ENCODE peak calls at places on chromosomes 2 and 18, in seven cellular contexts. H is brain microvascular endothelial cell, D is foreskin keratinocyte, X is endothelial cell, L is fibroblast of lung, T is GM20000, R is uterus. O is an unnamed sample.

GRCh38 chr2:240998706-240999000 is 235 bp downstream of the SNED1 start:
- DNase-seq in H (no peak), D (no peak), X (no peak), L (no peak), T (no peak), R (no peak), O (no peak)

GRCh38 chr18:49123431-49123830 is 172.7 kb upstream of the SMAD7 start:
- DNase-seq in H (peak), D (no peak), X (no peak), L (no peak), T (no peak), R (no peak), O (no peak)

GRCh38 chr2:217900010-217900779 is 102.6 kb downstream of the TNS1 start:
- DNase-seq in H (no peak), D (no peak), X (no peak), L (no peak), T (no peak), R (no peak), O (no peak)

GRCh38 chr2:128277961-128278681 is 40.5 kb downstream of the HS6ST1 start:
- DNase-seq in H (no peak), D (no peak), X (no peak), L (no peak), T (no peak), R (no peak), O (no peak)

GRCh38 chr18:55097406-55098170 is 138.3 kb upstream of the CCDC68 start:
- DNase-seq in H (no peak), D (peak), X (no peak), L (peak), T (no peak), R (peak), O (no peak)

GRCh38 chr2:74536166-74536950 is 6.6 kb downstream of the HTRA2 start:
- DNase-seq in H (no peak), D (no peak), X (no peak), L (no peak), T (no peak), R (no peak), O (no peak)

GRCh38 chr2:168192839-168193616 is 54.4 kb downstream of the STK39 start:
- DNase-seq in H (no peak), D (no peak), X (no peak), L (peak), T (no peak), R (no peak), O (no peak)

GRCh38 chr2:165328272-165328671 is 89.1 kb downstream of the SCN2A start:
- DNase-seq in H (no peak), D (no peak), X (no peak), L (no peak), T (no peak), R (no peak), O (no peak)

GRCh38 chr2:145344076-145344724 is 824.3 kb upstream of the ZEB2 start:
- DNase-seq in H (peak), D (no peak), X (no peak), L (no peak), T (no peak), R (no peak), O (no peak)

GRCh38 chr2:132876745-132877391 is 206.9 kb upstream of the LYPD1 start:
- DNase-seq in H (peak), D (no peak), X (no peak), L (peak), T (no peak), R (no peak), O (no peak)

GRCh38 chr2:204982303-204982702 is 437.0 kb downstream of the PARD3B start:
- DNase-seq in H (no peak), D (peak), X (no peak), L (peak), T (no peak), R (no peak), O (no peak)

GRCh38 chr2:238997684-238998083 is 149.8 kb downstream of the TWIST2 start:
- DNase-seq in H (no peak), D (no peak), X (no peak), L (no peak), T (no peak), R (no peak), O (no peak)

GRCh38 chr2:157443795-157444642 is at the start of gene CYTIP:
- DNase-seq in H (no peak), D (no peak), X (no peak), L (no peak), T (peak), R (no peak), O (no peak)

GRCh38 chr2:112216158-112216557 is 38.7 kb downstream of the ZC3H8 start:
- DNase-seq in H (peak), D (no peak), X (peak), L (peak), T (no peak), R (no peak), O (no peak)

GRCh38 chr18:55786651-55787272 is 198.8 kb upstream of the TCF4 start:
- DNase-seq in H (no peak), D (no peak), X (no peak), L (no peak), T (no peak), R (no peak), O (no peak)

GRCh38 chr18:10081477-10081876 is 167.7 kb downstream of the VAPA start:
- DNase-seq in H (no peak), D (no peak), X (no peak), L (peak), T (no peak), R (no peak), O (no peak)

GRCh38 chr2:121828281-121828731 is 72.9 kb downstream of the TSN start:
- DNase-seq in H (no peak), D (peak), X (no peak), L (no peak), T (no peak), R (no peak), O (no peak)

GRCh38 chr2:113720167-113720566 is 36.3 kb downstream of the SLC35F5 start:
- DNase-seq in H (no peak), D (peak), X (no peak), L (peak), T (no peak), R (no peak), O (no peak)

GRCh38 chr18:47731276-47731675 is 199.2 kb downstream of the SMAD2 start:
- DNase-seq in H (no peak), D (no peak), X (no peak), L (no peak), T (no peak), R (no peak), O (no peak)

GRCh38 chr2:217418090-217418489 is 558.2 kb upstream of the TNP1 start:
- DNase-seq in H (peak), D (no peak), X (no peak), L (no peak), T (no peak), R (no peak), O (no peak)

GRCh38 chr18:46950064-46950656 is 32.8 kb downstream of the KATNAL2 start:
- DNase-seq in H (peak), D (no peak), X (no peak), L (peak), T (peak), R (no peak), O (no peak)

GRCh38 chr2:215052404-215052803 is 86.0 kb downstream of the ABCA12 start:
- DNase-seq in H (no peak), D (peak), X (no peak), L (no peak), T (no peak), R (no peak), O (no peak)

GRCh38 chr2:147641644-147642043 is 203.2 kb upstream of the ACVR2A start:
- DNase-seq in H (no peak), D (no peak), X (no peak), L (peak), T (no peak), R (no peak), O (no peak)

GRCh38 chr2:191845248-191845715 is 1.6 kb downstream of the CAVIN2 start:
- DNase-seq in H (no peak), D (no peak), X (no peak), L (peak), T (no peak), R (peak), O (peak)

GRCh38 chr2:159285929-159286708 is at the start of gene WDSUB1:
- DNase-seq in H (peak), D (peak), X (peak), L (peak), T (peak), R (peak), O (peak)

GRCh38 chr2:16069663-16069932 is 129.2 kb downstream of the MYCN start:
- DNase-seq in H (no peak), D (no peak), X (no peak), L (no peak), T (no peak), R (no peak), O (no peak)

GRCh38 chr2:222418734-222419133 is 5.6 kb upstream of the SGPP2 start:
- DNase-seq in H (no peak), D (no peak), X (no peak), L (no peak), T (no peak), R (no peak), O (no peak)

GRCh38 chr18:80176334-80177080 is 67.4 kb downstream of the ADNP2 start:
- DNase-seq in H (no peak), D (no peak), X (no peak), L (peak), T (no peak), R (no peak), O (no peak)

GRCh38 chr2:172404824-172405223 is 22.6 kb upstream of the ITGA6 start:
- DNase-seq in H (peak), D (peak), X (no peak), L (peak), T (no peak), R (no peak), O (no peak)

GRCh38 chr2:441258-442023 is 153.6 kb upstream of the ALKAL2 start:
- DNase-seq in H (no peak), D (no peak), X (no peak), L (no peak), T (no peak), R (no peak), O (no peak)

GRCh38 chr18:13136056-13136688 is 82.4 kb upstream of the LDLRAD4 start:
- DNase-seq in H (no peak), D (no peak), X (no peak), L (no peak), T (peak), R (no peak), O (no peak)

GRCh38 chr2:230900336-230900995 is 24.6 kb downstream of the GPR55 start:
- DNase-seq in H (no peak), D (no peak), X (no peak), L (no peak), T (no peak), R (no peak), O (no peak)

GRCh38 chr2:19138264-19138825 is 220.1 kb downstream of the OSR1 start:
- DNase-seq in H (no peak), D (no peak), X (no peak), L (no peak), T (no peak), R (no peak), O (no peak)

GRCh38 chr2:136384541-136385303 is 266.8 kb upstream of the CXCR4 start:
- DNase-seq in H (peak), D (no peak), X (peak), L (peak), T (peak), R (no peak), O (peak)

GRCh38 chr2:138391956-138392355 is 109.6 kb upstream of the SPOPL start:
- DNase-seq in H (no peak), D (peak), X (no peak), L (no peak), T (no peak), R (no peak), O (no peak)

GRCh38 chr18:68418881-68419280 is 296.0 kb downstream of the TMX3 start:
- DNase-seq in H (peak), D (peak), X (no peak), L (peak), T (no peak), R (no peak), O (no peak)

GRCh38 chr18:24112464-24112863 is 26.4 kb upstream of the CABYR start:
- DNase-seq in H (no peak), D (no peak), X (no peak), L (no peak), T (no peak), R (no peak), O (no peak)

GRCh38 chr2:135151615-135152014 is 99.5 kb downstream of the RAB3GAP1 start:
- DNase-seq in H (no peak), D (no peak), X (no peak), L (no peak), T (no peak), R (no peak), O (no peak)

GRCh38 chr2:28956890-28957289 is 24.2 kb upstream of the TOGARAM2 start:
- DNase-seq in H (peak), D (peak), X (peak), L (peak), T (no peak), R (no peak), O (peak)
- TF ChIP-seq CTCF in H (peak), D (peak), X (peak), L (peak), T (no peak), R (no peak), O (peak)

GRCh38 chr2:8803658-8804379 is 33.6 kb downstream of the KIDINS220 start:
- DNase-seq in H (peak), D (peak), X (no peak), L (peak), T (peak), R (no peak), O (no peak)
- TF ChIP-seq CTCF in H (peak), D (peak), X (no peak), L (no peak), T (no peak), R (no peak), O (no peak)

DNA sequence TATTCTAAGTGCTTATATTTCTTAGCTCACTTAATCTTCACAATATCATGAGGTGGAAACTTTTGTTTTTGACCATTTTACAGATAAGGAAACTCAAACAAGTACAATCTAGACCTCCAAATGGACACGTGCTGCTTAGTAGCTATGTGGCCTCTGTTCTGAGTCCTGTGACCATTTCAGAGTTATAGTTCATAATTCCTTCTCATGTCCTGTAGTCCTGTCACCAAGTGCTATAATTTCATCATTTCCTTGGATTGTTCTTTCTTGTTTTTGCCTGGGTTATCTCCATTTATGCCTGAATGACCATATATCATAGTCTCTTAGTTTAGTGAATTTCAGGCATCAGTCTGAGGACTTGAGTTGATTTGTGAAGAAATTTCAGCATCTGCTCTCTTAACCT is 91.7 kb downstream of the NUP35 start:
- DNase-seq in H (no peak), D (no peak), X (no peak), L (no peak), T (no peak), R (no peak), O (no peak)
- TF ChIP-seq CTCF in H (no peak), D (no peak), X (no peak), L (no peak), T (no peak), R (no peak), O (no peak)

GRCh38 chr2:29962922-29963321 is 41.5 kb upstream of the ALK start:
- DNase-seq in H (no peak), D (no peak), X (no peak), L (no peak), T (no peak), R (no peak), O (no peak)
- TF ChIP-seq CTCF in H (no peak), D (no peak), X (no peak), L (no peak), T (no peak), R (no peak), O (no peak)

DNA sequence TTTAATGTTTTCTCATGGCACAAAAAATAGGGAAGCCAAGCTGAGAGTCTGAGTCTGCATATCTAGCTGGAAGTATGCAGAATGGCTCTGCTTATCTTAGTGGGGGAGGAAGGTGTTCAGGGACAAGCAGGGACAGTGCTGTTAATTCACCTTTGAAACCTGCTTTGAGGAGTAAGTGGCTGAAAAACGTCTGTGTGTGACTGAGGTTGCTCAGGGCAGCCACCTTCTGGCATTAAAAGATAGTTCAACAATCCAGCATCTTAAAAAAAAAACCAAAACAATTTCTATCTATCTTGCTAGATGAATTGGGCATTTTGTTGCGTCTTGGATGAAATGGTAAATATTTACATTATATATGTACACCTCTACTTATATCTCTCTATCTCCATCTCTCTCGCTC is 2.0 kb upstream of the TRPM8 start:
- DNase-seq in H (no peak), D (no peak), X (no peak), L (no peak), T (no peak), R (no peak), O (no peak)
- TF ChIP-seq CTCF in H (peak), D (peak), X (no peak), L (no peak), T (no peak), R (no peak), O (peak)

GRCh38 chr2:207202645-207203044 is 36.9 kb upstream of the KLF7 start:
- DNase-seq in H (peak), D (peak), X (peak), L (peak), T (no peak), R (no peak), O (no peak)
- TF ChIP-seq CTCF in H (no peak), D (no peak), X (no peak), L (no peak), T (no peak), R (no peak), O (no peak)

GRCh38 chr2:109333414-109334194 is 204.6 kb downstream of the SH3RF3 start:
- DNase-seq in H (peak), D (no peak), X (peak), L (no peak), T (no peak), R (no peak), O (no peak)
- TF ChIP-seq CTCF in H (peak), D (no peak), X (peak), L (peak), T (no peak), R (no peak), O (peak)

GRCh38 chr2:236703310-236703709 is 133.7 kb downstream of the ACKR3 start:
- DNase-seq in H (no peak), D (no peak), X (no peak), L (no peak), T (no peak), R (no peak), O (no peak)
- TF ChIP-seq CTCF in H (no peak), D (no peak), X (no peak), L (no peak), T (no peak), R (no peak), O (no peak)

DNA sequence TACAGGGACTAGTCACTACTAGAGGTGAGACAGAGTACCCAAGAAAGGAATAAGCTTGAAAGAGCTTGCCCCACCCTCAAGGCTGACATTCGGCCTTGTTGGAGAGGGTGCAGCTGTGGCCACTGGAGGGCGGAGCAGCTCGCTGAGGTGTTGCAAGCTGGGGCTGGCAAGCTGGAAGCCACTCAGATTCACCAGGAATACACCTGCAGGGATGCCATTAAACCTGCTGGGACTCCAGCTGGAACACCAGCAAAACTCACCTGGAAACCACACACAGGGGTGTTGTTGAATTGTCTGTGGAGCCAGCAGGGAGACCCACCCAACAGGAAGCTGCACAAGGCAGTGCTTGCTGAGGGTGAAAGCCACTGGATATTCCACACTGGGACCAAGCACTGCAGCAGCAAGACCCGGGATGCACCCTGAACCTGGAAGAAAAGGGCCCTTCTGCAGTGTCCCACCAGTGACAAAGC is 26.1 kb downstream of the KCTD18 start:
- DNase-seq in H (no peak), D (peak), X (peak), L (peak), T (peak), R (no peak), O (peak)
- TF ChIP-seq CTCF in H (peak), D (peak), X (peak), L (peak), T (peak), R (no peak), O (peak)